ENCODE peak calls at places on chromosomes 2 and 18, in eight cellular contexts. Y is NCI-H1417; V is caudate nucleus; U is stimulated activated naive CD8-positive, alpha-beta T cell treated with anti-CD3 and anti-CD28 coated beads, Interleukin-15, amount 100 ng/mL, for 72 hours; I is stimulated activated CD4-positive, alpha-beta T cell treated with anti-CD3 and anti-CD28 coated beads, Interleukin-2, amount 100 ng/mL, for 48 hours; T is fibroblast of villous mesenchyme; J is Calu3; F is NCI-H1105 treated with DMSO at 0.1 percent for 48 hours. K is an unnamed sample.

GRCh38 chr2:231601356-231602229 is 8.9 kb downstream of the TEX44 start:
- DNase-seq in Y (peak), V (peak), U (peak), I (peak), T (peak), J (peak), F (peak), K (peak)

GRCh38 chr2:33583194-33583938 is 15.7 kb downstream of the FAM98A start:
- DNase-seq in Y (peak), V (peak), U (no peak), I (no peak), T (peak), J (peak), F (peak), K (peak)

GRCh38 chr2:231646471-231646870 is 53.8 kb downstream of the TEX44 start:
- DNase-seq in Y (no peak), V (no peak), U (no peak), I (no peak), T (peak), J (no peak), F (no peak), K (no peak)

GRCh38 chr2:162710282-162710891 is 128.2 kb downstream of the KCNH7 start:
- DNase-seq in Y (peak), V (no peak), U (no peak), I (no peak), T (no peak), J (peak), F (peak), K (no peak)

GRCh38 chr18:45627204-45627526 is 11.9 kb downstream of the SLC14A2 start:
- DNase-seq in Y (peak), V (no peak), U (no peak), I (no peak), T (no peak), J (no peak), F (no peak), K (no peak)

GRCh38 chr2:237718277-237718634 is 80.3 kb upstream of the RBM44 start:
- DNase-seq in Y (no peak), V (no peak), U (no peak), I (no peak), T (no peak), J (no peak), F (no peak), K (no peak)

GRCh38 chr18:11259421-11259820 is 110.1 kb upstream of the PIEZO2 start:
- DNase-seq in Y (no peak), V (no peak), U (no peak), I (no peak), T (peak), J (no peak), F (no peak), K (peak)

GRCh38 chr2:232857158-232857563 is 12.9 kb upstream of the SNORC start:
- DNase-seq in Y (no peak), V (no peak), U (no peak), I (no peak), T (peak), J (peak), F (no peak), K (no peak)

GRCh38 chr18:74290831-74291770 is 662 bp downstream of the CYB5A start:
- DNase-seq in Y (peak), V (no peak), U (no peak), I (no peak), T (no peak), J (peak), F (peak), K (no peak)